ENCODE peak calls at places on chromosomes 2 and 18, in five cellular contexts. One of them, this sample, is unnamed.

GRCh38 chr2:175627405-175627804 is 374.7 kb downstream of the LNPK start:
- DNase-seq in astrocyte of the spinal cord: no peak
- DNase-seq in fibroblast of lung: no peak
- DNase-seq in CD8-positive, alpha-beta T cell: no peak
- DNase-seq in neural progenitor cell: no peak
- DNase-seq in this sample: no peak

GRCh38 chr2:218822622-218823021 is 9.0 kb downstream of the PRKAG3 start:
- DNase-seq in astrocyte of the spinal cord: no peak
- DNase-seq in fibroblast of lung: no peak
- DNase-seq in CD8-positive, alpha-beta T cell: no peak
- DNase-seq in neural progenitor cell: no peak
- DNase-seq in this sample: no peak

GRCh38 chr2:108927936-108928659 is 60.9 kb downstream of the EDAR start:
- DNase-seq in astrocyte of the spinal cord: peak
- DNase-seq in fibroblast of lung: peak
- DNase-seq in CD8-positive, alpha-beta T cell: peak
- DNase-seq in neural progenitor cell: peak
- DNase-seq in this sample: peak

GRCh38 chr18:14970027-14970426 is 222.1 kb downstream of the ANKRD30B start:
- DNase-seq in astrocyte of the spinal cord: peak
- DNase-seq in fibroblast of lung: peak
- DNase-seq in CD8-positive, alpha-beta T cell: no peak
- DNase-seq in neural progenitor cell: no peak
- DNase-seq in this sample: no peak

GRCh38 chr2:162149940-162150339 is 2.1 kb downstream of the GCG start:
- DNase-seq in astrocyte of the spinal cord: no peak
- DNase-seq in fibroblast of lung: no peak
- DNase-seq in CD8-positive, alpha-beta T cell: no peak
- DNase-seq in neural progenitor cell: no peak
- DNase-seq in this sample: no peak

GRCh38 chr2:38873763-38874162 is 2.0 kb downstream of the DHX57 start:
- DNase-seq in astrocyte of the spinal cord: no peak
- DNase-seq in fibroblast of lung: no peak
- DNase-seq in CD8-positive, alpha-beta T cell: no peak
- DNase-seq in neural progenitor cell: no peak
- DNase-seq in this sample: no peak

GRCh38 chr2:86107031-86107430 is 996 bp downstream of the PTCD3 start:
- DNase-seq in astrocyte of the spinal cord: no peak
- DNase-seq in fibroblast of lung: no peak
- DNase-seq in CD8-positive, alpha-beta T cell: no peak
- DNase-seq in neural progenitor cell: no peak
- DNase-seq in this sample: no peak

GRCh38 chr2:15142069-15142689 is 419.0 kb downstream of the NBAS start:
- DNase-seq in astrocyte of the spinal cord: no peak
- DNase-seq in fibroblast of lung: peak
- DNase-seq in CD8-positive, alpha-beta T cell: peak
- DNase-seq in neural progenitor cell: no peak
- DNase-seq in this sample: peak

GRCh38 chr2:70962211-70962884 is 16.1 kb upstream of the ANKRD53 start:
- DNase-seq in astrocyte of the spinal cord: no peak
- DNase-seq in fibroblast of lung: no peak
- DNase-seq in CD8-positive, alpha-beta T cell: no peak
- DNase-seq in neural progenitor cell: no peak
- DNase-seq in this sample: no peak

GRCh38 chr2:43019536-43020183 is 206.7 kb downstream of the ZFP36L2 start:
- DNase-seq in astrocyte of the spinal cord: no peak
- DNase-seq in fibroblast of lung: no peak
- DNase-seq in CD8-positive, alpha-beta T cell: no peak
- DNase-seq in neural progenitor cell: no peak
- DNase-seq in this sample: no peak

GRCh38 chr2:134253804-134254203 is at the start of gene MGAT5:
- DNase-seq in astrocyte of the spinal cord: no peak
- DNase-seq in fibroblast of lung: no peak
- DNase-seq in CD8-positive, alpha-beta T cell: no peak
- DNase-seq in neural progenitor cell: no peak
- DNase-seq in this sample: peak

GRCh38 chr2:180728928-180729559 is 251.4 kb upstream of the UBE2E3 start:
- DNase-seq in astrocyte of the spinal cord: peak
- DNase-seq in fibroblast of lung: peak
- DNase-seq in CD8-positive, alpha-beta T cell: no peak
- DNase-seq in neural progenitor cell: no peak
- DNase-seq in this sample: peak

GRCh38 chr2:39954346-39954745 is 175.3 kb upstream of the THUMPD2 start:
- DNase-seq in astrocyte of the spinal cord: peak
- DNase-seq in fibroblast of lung: no peak
- DNase-seq in CD8-positive, alpha-beta T cell: no peak
- DNase-seq in neural progenitor cell: no peak
- DNase-seq in this sample: peak

GRCh38 chr2:24820175-24820513 is 26.9 kb downstream of the CENPO start:
- DNase-seq in astrocyte of the spinal cord: no peak
- DNase-seq in fibroblast of lung: no peak
- DNase-seq in CD8-positive, alpha-beta T cell: no peak
- DNase-seq in neural progenitor cell: no peak
- DNase-seq in this sample: no peak

GRCh38 chr18:2139676-2140075 is 431.6 kb downstream of the METTL4 start:
- DNase-seq in astrocyte of the spinal cord: peak
- DNase-seq in fibroblast of lung: peak
- DNase-seq in CD8-positive, alpha-beta T cell: no peak
- DNase-seq in neural progenitor cell: no peak
- DNase-seq in this sample: peak

GRCh38 chr2:154264024-154264423 is 392.3 kb downstream of the GALNT13 start:
- DNase-seq in astrocyte of the spinal cord: no peak
- DNase-seq in fibroblast of lung: no peak
- DNase-seq in CD8-positive, alpha-beta T cell: no peak
- DNase-seq in neural progenitor cell: no peak
- DNase-seq in this sample: no peak

GRCh38 chr2:227614246-227614645 is 394 bp downstream of the SCYGR3 start:
- DNase-seq in astrocyte of the spinal cord: no peak
- DNase-seq in fibroblast of lung: no peak
- DNase-seq in CD8-positive, alpha-beta T cell: no peak
- DNase-seq in neural progenitor cell: no peak
- DNase-seq in this sample: no peak

GRCh38 chr2:36376992-36377738 is 21.6 kb downstream of the CRIM1 start:
- DNase-seq in astrocyte of the spinal cord: no peak
- DNase-seq in fibroblast of lung: no peak
- DNase-seq in CD8-positive, alpha-beta T cell: no peak
- DNase-seq in neural progenitor cell: no peak
- DNase-seq in this sample: no peak

GRCh38 chr2:36379710-36380448 is 24.3 kb downstream of the CRIM1 start:
- DNase-seq in astrocyte of the spinal cord: peak
- DNase-seq in fibroblast of lung: peak
- DNase-seq in CD8-positive, alpha-beta T cell: no peak
- DNase-seq in neural progenitor cell: no peak
- DNase-seq in this sample: no peak

GRCh38 chr2:36373149-36373880 is 17.7 kb downstream of the CRIM1 start:
- DNase-seq in astrocyte of the spinal cord: peak
- DNase-seq in fibroblast of lung: peak
- DNase-seq in CD8-positive, alpha-beta T cell: no peak
- DNase-seq in neural progenitor cell: no peak
- DNase-seq in this sample: peak

GRCh38 chr2:36374586-36374985 is 19.0 kb downstream of the CRIM1 start:
- DNase-seq in astrocyte of the spinal cord: no peak
- DNase-seq in fibroblast of lung: no peak
- DNase-seq in CD8-positive, alpha-beta T cell: no peak
- DNase-seq in neural progenitor cell: no peak
- DNase-seq in this sample: no peak

DNA sequence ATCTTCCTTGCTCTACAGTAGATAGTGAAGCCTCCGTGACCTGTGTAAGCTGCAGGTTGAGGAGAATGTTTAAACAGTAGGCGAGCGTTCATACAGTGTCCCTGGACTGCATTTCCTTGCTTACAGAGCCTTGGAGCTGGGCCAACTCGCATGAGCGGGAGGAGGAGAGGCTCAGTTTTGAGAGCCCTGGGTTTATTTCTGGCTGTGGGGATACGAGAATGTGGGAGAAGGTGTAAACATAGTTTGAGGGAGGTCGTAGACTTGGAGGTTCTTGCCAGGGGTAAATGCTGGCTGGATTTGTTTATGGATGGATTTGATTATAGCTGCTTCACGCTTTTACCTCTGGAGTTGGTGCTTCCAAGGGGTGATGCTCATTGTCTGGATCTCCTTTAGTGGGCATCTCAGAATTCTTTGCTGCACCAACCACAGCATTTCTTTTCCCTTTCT is 20.8 kb downstream of the CRIM1 start:
- DNase-seq in astrocyte of the spinal cord: peak
- DNase-seq in fibroblast of lung: peak
- DNase-seq in CD8-positive, alpha-beta T cell: no peak
- DNase-seq in neural progenitor cell: no peak
- DNase-seq in this sample: peak
- H3K4me3 ChIP-seq in astrocyte of the spinal cord: no peak
- H3K4me3 ChIP-seq in fibroblast of lung: no peak
- H3K4me3 ChIP-seq in CD8-positive, alpha-beta T cell: no peak
- H3K4me3 ChIP-seq in neural progenitor cell: no peak
- H3K4me3 ChIP-seq in this sample: no peak

GRCh38 chr2:178194600-178195389 is 483 bp downstream of the OSBPL6 start:
- DNase-seq in astrocyte of the spinal cord: peak
- DNase-seq in fibroblast of lung: peak
- DNase-seq in CD8-positive, alpha-beta T cell: no peak
- DNase-seq in neural progenitor cell: peak
- DNase-seq in this sample: peak
- TF ChIP-seq CTCF in astrocyte of the spinal cord: no peak
- TF ChIP-seq CTCF in fibroblast of lung: no peak
- TF ChIP-seq CTCF in CD8-positive, alpha-beta T cell: no peak
- TF ChIP-seq CTCF in neural progenitor cell: peak
- TF ChIP-seq CTCF in this sample: no peak

DNA sequence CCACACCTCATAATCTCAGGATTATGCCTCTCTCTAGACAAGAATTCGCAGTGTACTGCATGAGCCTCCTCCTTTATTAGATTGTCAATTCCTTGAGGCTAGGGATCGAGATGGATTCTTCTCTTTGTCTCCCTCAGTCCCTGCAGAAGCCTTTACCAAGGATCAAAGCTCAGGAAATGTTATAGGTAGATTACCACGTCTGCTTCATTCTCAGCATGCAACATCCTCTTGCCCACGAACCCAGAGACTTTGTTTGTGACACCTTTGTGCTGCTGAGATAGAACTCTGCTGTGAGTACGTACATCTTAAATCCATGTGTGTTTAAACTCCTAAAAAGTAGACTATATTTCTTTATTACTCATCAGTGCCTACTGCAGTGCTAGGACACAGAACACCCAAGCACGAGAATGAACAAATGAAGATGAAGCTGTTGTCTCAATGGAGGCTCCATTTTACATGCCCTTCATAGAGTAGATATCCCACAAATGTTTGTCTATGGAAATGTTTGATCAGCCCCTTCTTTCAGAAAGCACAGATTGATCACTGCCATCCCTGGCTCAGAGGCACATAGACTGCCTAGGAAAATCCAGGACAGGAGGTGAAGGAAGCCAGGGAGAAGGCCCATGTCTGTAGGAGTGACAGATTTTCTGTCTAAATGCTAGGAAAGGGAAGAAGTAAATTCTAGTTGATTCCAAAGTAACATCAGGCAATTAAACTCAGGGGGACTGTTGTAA is 98.8 kb upstream of the KLHL29 start:
- DNase-seq in astrocyte of the spinal cord: no peak
- DNase-seq in fibroblast of lung: no peak
- DNase-seq in CD8-positive, alpha-beta T cell: no peak
- DNase-seq in neural progenitor cell: no peak
- DNase-seq in this sample: no peak
- H3K4me3 ChIP-seq in astrocyte of the spinal cord: no peak
- H3K4me3 ChIP-seq in fibroblast of lung: no peak
- H3K4me3 ChIP-seq in CD8-positive, alpha-beta T cell: no peak
- H3K4me3 ChIP-seq in neural progenitor cell: no peak
- H3K4me3 ChIP-seq in this sample: no peak

GRCh38 chr2:125746321-125746983 is 909.5 kb upstream of the GYPC start:
- DNase-seq in astrocyte of the spinal cord: no peak
- DNase-seq in fibroblast of lung: no peak
- DNase-seq in CD8-positive, alpha-beta T cell: no peak
- DNase-seq in neural progenitor cell: peak
- DNase-seq in this sample: no peak

GRCh38 chr2:125745514-125745913 is 910.4 kb upstream of the GYPC start:
- DNase-seq in astrocyte of the spinal cord: no peak
- DNase-seq in fibroblast of lung: peak
- DNase-seq in CD8-positive, alpha-beta T cell: no peak
- DNase-seq in neural progenitor cell: peak
- DNase-seq in this sample: peak
- TF ChIP-seq CTCF in astrocyte of the spinal cord: no peak
- TF ChIP-seq CTCF in fibroblast of lung: no peak
- TF ChIP-seq CTCF in CD8-positive, alpha-beta T cell: no peak
- TF ChIP-seq CTCF in neural progenitor cell: peak
- TF ChIP-seq CTCF in this sample: no peak

DNA sequence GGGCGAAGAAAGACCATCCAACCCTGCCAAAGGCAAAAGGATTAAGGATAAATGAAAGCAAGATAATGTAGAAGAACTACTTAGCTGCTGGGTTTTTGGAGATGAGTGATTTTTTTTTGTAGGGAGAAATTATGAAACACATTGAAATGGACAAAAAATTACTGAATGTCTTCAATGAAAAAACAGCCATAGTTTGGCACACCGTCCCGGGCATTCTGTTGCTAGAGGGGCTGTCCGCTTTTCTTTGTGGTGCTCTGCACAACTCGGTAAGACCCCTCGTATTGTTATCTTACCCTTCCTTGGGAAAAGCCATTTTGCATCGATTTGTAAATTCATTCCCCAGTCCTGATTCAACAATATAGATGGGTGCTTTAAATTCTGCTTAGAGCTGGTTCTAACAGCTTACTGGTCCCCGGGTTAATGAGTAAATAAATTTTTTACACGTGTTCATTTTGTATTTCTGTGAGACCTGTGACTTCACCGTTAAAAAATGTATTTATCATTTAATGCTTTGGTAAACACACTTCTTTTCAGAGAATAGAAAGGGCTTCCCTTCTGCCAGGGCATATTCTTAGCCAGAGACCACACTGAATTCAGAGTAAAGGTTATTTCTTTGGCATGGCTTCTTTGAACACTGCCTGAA is 922 bp upstream of the LAPTM4A start:
- DNase-seq in astrocyte of the spinal cord: no peak
- DNase-seq in fibroblast of lung: no peak
- DNase-seq in CD8-positive, alpha-beta T cell: no peak
- DNase-seq in neural progenitor cell: no peak
- DNase-seq in this sample: peak
- H3K4me3 ChIP-seq in astrocyte of the spinal cord: peak
- H3K4me3 ChIP-seq in fibroblast of lung: peak
- H3K4me3 ChIP-seq in CD8-positive, alpha-beta T cell: peak
- H3K4me3 ChIP-seq in neural progenitor cell: peak
- H3K4me3 ChIP-seq in this sample: peak

GRCh38 chr2:167963899-167964649 is 283.3 kb downstream of the STK39 start:
- DNase-seq in astrocyte of the spinal cord: no peak
- DNase-seq in fibroblast of lung: no peak
- DNase-seq in CD8-positive, alpha-beta T cell: no peak
- DNase-seq in neural progenitor cell: no peak
- DNase-seq in this sample: no peak

GRCh38 chr2:167966367-167966766 is 281.0 kb downstream of the STK39 start:
- DNase-seq in astrocyte of the spinal cord: no peak
- DNase-seq in fibroblast of lung: no peak
- DNase-seq in CD8-positive, alpha-beta T cell: no peak
- DNase-seq in neural progenitor cell: no peak
- DNase-seq in this sample: no peak

GRCh38 chr2:167962436-167963226 is 284.8 kb downstream of the STK39 start:
- DNase-seq in astrocyte of the spinal cord: no peak
- DNase-seq in fibroblast of lung: no peak
- DNase-seq in CD8-positive, alpha-beta T cell: no peak
- DNase-seq in neural progenitor cell: no peak
- DNase-seq in this sample: no peak

GRCh38 chr2:167965907-167966306 is 281.5 kb downstream of the STK39 start:
- DNase-seq in astrocyte of the spinal cord: no peak
- DNase-seq in fibroblast of lung: no peak
- DNase-seq in CD8-positive, alpha-beta T cell: no peak
- DNase-seq in neural progenitor cell: no peak
- DNase-seq in this sample: no peak

GRCh38 chr2:167964650-167965404 is 282.6 kb downstream of the STK39 start:
- DNase-seq in astrocyte of the spinal cord: peak
- DNase-seq in fibroblast of lung: peak
- DNase-seq in CD8-positive, alpha-beta T cell: no peak
- DNase-seq in neural progenitor cell: peak
- DNase-seq in this sample: peak
- TF ChIP-seq CTCF in astrocyte of the spinal cord: peak
- TF ChIP-seq CTCF in fibroblast of lung: peak
- TF ChIP-seq CTCF in CD8-positive, alpha-beta T cell: no peak
- TF ChIP-seq CTCF in neural progenitor cell: peak
- TF ChIP-seq CTCF in this sample: peak

This sample was measured in fibroblast of pulmonary artery.